ENCODE peak calls at places on chromosomes 1 and 21, in seven cellular contexts. One of them, this sample, is unnamed.

GRCh38 chr1:24635195-24635843 is 7.8 kb upstream of the SRRM1 start:
- DNase-seq in activated CD8-positive, alpha-beta memory T cell treated with anti-CD3 and anti-CD28 coated beads for 24 hours: no peak
- DNase-seq in DMS153: peak
- DNase-seq in cardiac fibroblast: peak
- DNase-seq in astrocyte of the spinal cord: peak
- DNase-seq in activated T-cell treated with anti-CD3 and anti-CD28 coated beads for 4 hours: no peak
- DNase-seq in stimulated activated CD4-positive, alpha-beta T cell treated with anti-CD3 and anti-CD28 coated beads, Interleukin-2, amount 100 ng/mL, for 24 hours: no peak
- DNase-seq in this sample: peak

GRCh38 chr1:94284481-94284880 is 47.1 kb upstream of the ARHGAP29 start:
- DNase-seq in activated CD8-positive, alpha-beta memory T cell treated with anti-CD3 and anti-CD28 coated beads for 24 hours: no peak
- DNase-seq in DMS153: no peak
- DNase-seq in cardiac fibroblast: no peak
- DNase-seq in astrocyte of the spinal cord: peak
- DNase-seq in activated T-cell treated with anti-CD3 and anti-CD28 coated beads for 4 hours: no peak
- DNase-seq in stimulated activated CD4-positive, alpha-beta T cell treated with anti-CD3 and anti-CD28 coated beads, Interleukin-2, amount 100 ng/mL, for 24 hours: no peak
- DNase-seq in this sample: peak

GRCh38 chr1:24955161-24955560 is 25.1 kb upstream of the RUNX3 start:
- DNase-seq in activated CD8-positive, alpha-beta memory T cell treated with anti-CD3 and anti-CD28 coated beads for 24 hours: peak
- DNase-seq in DMS153: no peak
- DNase-seq in cardiac fibroblast: no peak
- DNase-seq in astrocyte of the spinal cord: peak
- DNase-seq in activated T-cell treated with anti-CD3 and anti-CD28 coated beads for 4 hours: peak
- DNase-seq in stimulated activated CD4-positive, alpha-beta T cell treated with anti-CD3 and anti-CD28 coated beads, Interleukin-2, amount 100 ng/mL, for 24 hours: peak
- DNase-seq in this sample: peak

GRCh38 chr1:231866392-231867331 is 240.1 kb downstream of the DISC1 start:
- DNase-seq in activated CD8-positive, alpha-beta memory T cell treated with anti-CD3 and anti-CD28 coated beads for 24 hours: peak
- DNase-seq in DMS153: no peak
- DNase-seq in cardiac fibroblast: peak
- DNase-seq in astrocyte of the spinal cord: peak
- DNase-seq in activated T-cell treated with anti-CD3 and anti-CD28 coated beads for 4 hours: peak
- DNase-seq in stimulated activated CD4-positive, alpha-beta T cell treated with anti-CD3 and anti-CD28 coated beads, Interleukin-2, amount 100 ng/mL, for 24 hours: peak
- DNase-seq in this sample: peak

GRCh38 chr1:201254625-201255469 is 28.5 kb upstream of the PKP1 start:
- DNase-seq in activated CD8-positive, alpha-beta memory T cell treated with anti-CD3 and anti-CD28 coated beads for 24 hours: peak
- DNase-seq in DMS153: peak
- DNase-seq in cardiac fibroblast: peak
- DNase-seq in astrocyte of the spinal cord: no peak
- DNase-seq in activated T-cell treated with anti-CD3 and anti-CD28 coated beads for 4 hours: peak
- DNase-seq in stimulated activated CD4-positive, alpha-beta T cell treated with anti-CD3 and anti-CD28 coated beads, Interleukin-2, amount 100 ng/mL, for 24 hours: peak
- DNase-seq in this sample: peak

GRCh38 chr1:214280386-214281029 is 451 bp upstream of the SMYD2 start:
- DNase-seq in activated CD8-positive, alpha-beta memory T cell treated with anti-CD3 and anti-CD28 coated beads for 24 hours: peak
- DNase-seq in DMS153: no peak
- DNase-seq in cardiac fibroblast: peak
- DNase-seq in astrocyte of the spinal cord: peak
- DNase-seq in activated T-cell treated with anti-CD3 and anti-CD28 coated beads for 4 hours: peak
- DNase-seq in stimulated activated CD4-positive, alpha-beta T cell treated with anti-CD3 and anti-CD28 coated beads, Interleukin-2, amount 100 ng/mL, for 24 hours: peak
- DNase-seq in this sample: peak

GRCh38 chr21:42983102-42983501 is 8.7 kb downstream of the PKNOX1 start:
- DNase-seq in activated CD8-positive, alpha-beta memory T cell treated with anti-CD3 and anti-CD28 coated beads for 24 hours: no peak
- DNase-seq in DMS153: no peak
- DNase-seq in cardiac fibroblast: no peak
- DNase-seq in astrocyte of the spinal cord: peak
- DNase-seq in activated T-cell treated with anti-CD3 and anti-CD28 coated beads for 4 hours: no peak
- DNase-seq in stimulated activated CD4-positive, alpha-beta T cell treated with anti-CD3 and anti-CD28 coated beads, Interleukin-2, amount 100 ng/mL, for 24 hours: no peak
- DNase-seq in this sample: no peak

GRCh38 chr1:155871390-155871789 is 12.0 kb downstream of the SYT11 start:
- DNase-seq in activated CD8-positive, alpha-beta memory T cell treated with anti-CD3 and anti-CD28 coated beads for 24 hours: no peak
- DNase-seq in DMS153: peak
- DNase-seq in cardiac fibroblast: peak
- DNase-seq in astrocyte of the spinal cord: peak
- DNase-seq in activated T-cell treated with anti-CD3 and anti-CD28 coated beads for 4 hours: no peak
- DNase-seq in stimulated activated CD4-positive, alpha-beta T cell treated with anti-CD3 and anti-CD28 coated beads, Interleukin-2, amount 100 ng/mL, for 24 hours: no peak
- DNase-seq in this sample: peak